ENCODE peak calls at places on chromosomes 13 and 19, in four cellular contexts. I, Z, Q and J are unnamed samples.

GRCh38 chr19:489418-490196 is 6.7 kb upstream of the MADCAM1 start:
- DNase-seq in Z (no peak), Q (peak; percentile 60), I (no peak), J (no peak)

GRCh38 chr19:10516671-10517286 is 468 bp downstream of the S1PR5 start:
- DNase-seq in I (no peak), Z (no peak), Q (no peak), J (no peak)

GRCh38 chr13:97257800-97258799 is 36.0 kb downstream of the MBNL2 start:
- DNase-seq in Q (peak; percentile 86), Z (peak; percentile 85), I (no peak), J (peak; percentile 90)

GRCh38 chr19:8487137-8487851 is 15.1 kb downstream of the PRAM1 start:
- DNase-seq in Q (no peak), Z (no peak), I (no peak), J (no peak)

GRCh38 chr13:26540319-26540718 is 17.2 kb upstream of the WASF3 start:
- DNase-seq in Z (no peak), I (no peak), Q (no peak), J (no peak)

GRCh38 chr19:10920288-10920655 is 8.2 kb downstream of the YIPF2 start:
- DNase-seq in Q (no peak), Z (no peak), I (no peak), J (no peak)

GRCh38 chr13:98466634-98467236 is 110.2 kb downstream of the STK24 start:
- DNase-seq in Q (no peak), I (no peak), Z (peak; percentile 69), J (no peak)

GRCh38 chr13:80469841-80470378 is 129.0 kb upstream of the SPRY2 start:
- DNase-seq in Z (peak; percentile 92), Q (peak; percentile 36), I (no peak), J (peak; percentile 93)

GRCh38 chr19:42024622-42025111 is 30.6 kb upstream of the ATP1A3 start:
- DNase-seq in I (no peak), Q (peak; percentile 16), Z (no peak), J (no peak)

GRCh38 chr19:3668331-3669133 is 31.7 kb downstream of the PIP5K1C start:
- DNase-seq in Z (no peak), I (no peak), Q (no peak), J (no peak)
- H3K27ac ChIP-seq in Z (peak overlapping the region; percentile 99), I (no peak overlapping the region), Q (no peak overlapping the region), J (peak overlapping the region; percentile 95)

DNA sequence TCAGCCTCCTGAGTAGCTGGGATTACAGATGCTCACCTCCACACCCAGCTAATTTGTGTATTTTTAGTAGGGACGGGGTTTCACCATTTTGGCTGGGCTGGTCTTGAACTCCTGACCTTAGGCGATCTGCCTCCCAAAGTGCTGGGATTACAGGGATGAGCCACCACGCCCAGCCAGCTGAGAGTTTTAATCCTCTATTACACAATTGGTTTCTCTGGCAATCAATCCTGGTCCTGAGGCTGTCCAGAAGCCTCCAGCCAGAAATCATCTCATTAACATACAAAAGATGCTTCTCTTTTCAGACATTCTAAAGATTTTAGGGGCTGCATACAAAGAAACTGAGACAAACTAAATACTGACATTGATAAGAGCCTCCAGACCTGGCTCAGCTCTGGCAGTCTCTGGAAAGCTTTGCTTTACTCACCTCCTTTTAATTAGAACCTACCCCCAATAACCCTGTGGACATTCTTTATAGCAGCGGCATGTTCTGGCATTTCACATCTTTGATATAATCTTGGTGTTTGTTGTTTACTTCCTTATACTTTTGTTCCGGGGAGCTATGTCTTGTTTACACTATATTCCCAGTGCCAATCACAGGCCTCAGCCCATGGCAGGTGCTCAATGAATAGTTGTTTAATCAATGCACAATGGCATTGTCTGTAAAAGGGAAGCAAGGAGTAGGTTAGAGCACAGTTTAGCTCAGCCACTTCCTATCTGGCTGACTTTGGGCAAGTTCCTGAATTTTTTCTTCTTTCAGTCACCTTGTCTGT is 4.1 kb upstream of the ZNF724 start:
- DNase-seq in Q (no peak), Z (no peak), I (no peak), J (no peak)
- H3K4me3 ChIP-seq in Q (no peak overlapping the region), Z (no peak overlapping the region), I (no peak overlapping the region), J (no peak overlapping the region)

DNA sequence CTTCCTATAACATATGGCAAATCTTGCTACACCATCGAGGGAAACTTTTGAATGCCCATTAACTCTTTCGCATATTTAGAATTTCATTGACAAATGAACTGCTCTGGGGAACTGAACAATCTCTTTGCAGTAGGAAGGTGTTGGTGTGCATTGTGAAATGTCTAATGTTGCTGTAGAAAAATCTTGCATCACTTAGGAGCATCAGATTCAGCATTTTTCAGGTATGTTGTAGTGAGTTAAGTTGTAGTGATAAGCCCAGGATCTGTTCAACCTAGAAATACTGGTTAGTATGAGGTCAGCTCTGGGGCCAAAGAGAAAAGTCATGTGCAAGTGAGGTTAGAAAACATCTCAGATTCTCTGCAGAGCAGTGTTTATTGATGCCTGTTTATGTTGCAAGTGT is 4.1 kb downstream of the FRY start:
- DNase-seq in Z (no peak), I (no peak), Q (no peak), J (no peak)
- H3K27ac ChIP-seq in Z (peak overlapping the region; percentile 55), I (no peak overlapping the region), Q (peak overlapping the region; percentile 4), J (peak overlapping the region; percentile 68)

GRCh38 chr13:28819046-28819747 is 942 bp upstream of the MTUS2 start:
- DNase-seq in I (no peak), Z (no peak), Q (no peak), J (no peak)
- H3K4me3 ChIP-seq in I (peak overlapping the region; percentile 37), Z (peak overlapping the region; percentile 52), Q (peak overlapping the region; percentile 32), J (peak overlapping the region; percentile 79)

GRCh38 chr13:74442751-74443150 is 308.5 kb upstream of the KLF12 start:
- DNase-seq in Z (no peak), I (no peak), Q (no peak), J (no peak)
- H3K27ac ChIP-seq in Z (no peak overlapping the region), I (no peak overlapping the region), Q (no peak overlapping the region), J (no peak overlapping the region)

DNA sequence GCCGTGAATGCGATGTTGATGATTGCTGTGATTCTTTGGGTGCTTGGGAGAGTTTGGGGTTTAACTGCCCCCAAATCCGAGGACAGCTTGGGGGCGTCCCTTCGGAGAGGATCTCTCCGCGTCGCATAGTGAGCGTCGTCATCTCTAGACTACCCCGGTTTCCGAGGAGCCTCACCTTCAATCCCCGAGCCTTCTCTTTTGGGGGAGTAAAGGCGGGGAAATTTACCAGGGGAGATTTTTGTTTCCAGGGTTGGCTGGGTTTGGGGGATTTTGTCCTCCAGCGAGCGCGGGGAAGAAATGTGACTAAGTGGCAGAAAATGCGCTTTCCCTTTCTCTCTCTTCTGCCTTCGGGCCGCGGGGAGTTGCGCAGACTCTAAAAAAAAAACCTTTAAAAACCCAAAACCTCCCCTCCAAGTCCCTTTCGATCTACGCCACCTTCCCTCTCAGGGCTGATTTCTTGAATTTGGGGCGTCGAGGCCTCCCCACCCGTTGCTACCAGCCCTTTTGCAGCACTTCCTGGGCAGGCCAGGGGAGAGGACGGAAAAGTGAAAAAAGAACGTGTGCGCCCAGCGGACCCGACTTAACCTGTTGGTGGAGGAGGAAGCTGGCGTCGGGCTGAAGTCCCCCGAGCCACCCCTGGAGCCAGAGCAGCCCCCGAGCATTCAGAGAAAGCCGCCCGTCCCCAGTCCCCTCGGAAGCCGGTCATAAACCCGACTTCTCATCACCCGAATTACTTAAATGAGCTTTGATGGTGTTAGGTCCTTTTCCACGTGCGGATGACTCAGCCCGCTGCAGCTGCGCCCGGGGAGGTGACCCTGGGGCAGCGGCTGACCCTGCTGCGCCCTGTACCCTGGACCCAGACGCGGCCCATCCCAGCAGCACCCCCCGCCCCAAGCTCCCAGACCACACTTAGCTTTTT is 17.7 kb downstream of the NFIX start:
- DNase-seq in Q (no peak), I (no peak), Z (peak; percentile 90), J (no peak)
- H3K4me3 ChIP-seq in Q (no peak overlapping the region), I (no peak overlapping the region), Z (peak overlapping the region; percentile 54), J (peak overlapping the region; percentile 62)

DNA sequence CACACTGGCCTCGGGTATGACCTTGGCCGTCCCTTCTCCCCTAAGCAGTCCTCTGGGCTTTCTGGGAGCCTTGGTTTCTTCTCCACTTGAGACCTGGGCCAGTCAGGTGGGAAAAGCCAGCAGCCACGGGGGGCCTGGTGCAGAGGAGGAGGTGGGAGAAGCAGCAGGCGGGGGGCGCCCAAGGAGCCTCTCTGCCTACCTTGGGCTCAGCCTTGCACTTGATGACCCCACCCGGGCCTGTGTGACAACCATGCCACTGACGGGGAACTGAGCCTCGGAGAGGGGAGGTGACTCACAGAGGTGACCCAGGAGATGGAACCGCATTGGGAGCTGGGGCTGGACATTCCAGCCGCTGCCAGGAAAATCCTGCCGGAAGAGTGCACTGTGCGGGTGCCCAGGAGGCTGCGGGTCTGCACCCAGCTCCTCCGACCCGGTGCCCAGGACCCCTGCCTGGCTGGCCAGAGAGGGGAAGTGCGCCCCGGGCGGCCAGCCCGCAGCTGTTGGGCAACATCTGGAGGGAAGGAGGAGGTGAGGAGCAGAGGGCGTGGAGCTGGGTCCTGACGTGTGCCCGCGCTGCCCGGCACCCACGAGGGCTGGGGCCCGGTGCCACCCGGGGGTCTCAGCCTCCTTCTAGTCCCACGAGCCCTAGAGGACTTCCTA is 23.4 kb upstream of the SLC7A10 start:
- DNase-seq in Z (no peak), Q (no peak), I (no peak), J (no peak)
- H3K27ac ChIP-seq in Z (no peak overlapping the region), Q (no peak overlapping the region), I (no peak overlapping the region), J (no peak overlapping the region)